ENCODE peak calls at places on chromosomes 11 and 22, in four cellular contexts. Y, K, A and L are unnamed samples.

GRCh38 chr11:31328698-31329097 is 40.8 kb downstream of the DCDC1 start:
- DNase-seq in Y (no peak), K (no peak), A (no peak), L (no peak)

GRCh38 chr11:121141051-121141450 is 40.0 kb downstream of the TECTA start:
- DNase-seq in K (no peak), A (no peak), Y (no peak), L (no peak)

GRCh38 chr11:36362902-36363301 is 66.8 kb downstream of the PRR5L start:
- DNase-seq in K (no peak), A (no peak), Y (no peak), L (no peak)

GRCh38 chr22:45329536-45329936 is 19.8 kb downstream of the FAM118A start:
- DNase-seq in K (peak), A (peak), Y (no peak), L (no peak)

GRCh38 chr11:46914363-46914762 is 4.0 kb downstream of the LRP4 start:
- DNase-seq in Y (no peak), K (peak), A (no peak), L (no peak)

GRCh38 chr11:119047205-119047604 is 9.8 kb downstream of the HYOU1 start:
- DNase-seq in Y (no peak), K (no peak), A (no peak), L (no peak)

GRCh38 chr11:31818874-31819331 is 7.8 kb upstream of the PAX6 start:
- DNase-seq in A (no peak), Y (no peak), K (no peak), L (no peak)

GRCh38 chr22:23718371-23719165 is 27.8 kb downstream of the RGL4 start:
- DNase-seq in A (no peak), Y (no peak), K (no peak), L (no peak)

GRCh38 chr11:67082071-67082791 is 25.6 kb downstream of the RHOD start:
- DNase-seq in Y (no peak), K (no peak), A (no peak), L (no peak)

GRCh38 chr11:68461284-68461861 is 821 bp downstream of the PPP6R3 start:
- DNase-seq in A (no peak), K (no peak), Y (no peak), L (no peak)

GRCh38 chr22:40407021-40407761 is 36.8 kb downstream of the SGSM3 start:
- DNase-seq in Y (no peak), A (no peak), K (no peak), L (no peak)

GRCh38 chr11:134261626-134262488 is 8.5 kb downstream of the ACAD8 start:
- DNase-seq in Y (no peak), A (no peak), K (peak), L (no peak)

GRCh38 chr11:78292109-78292803 is 103.5 kb downstream of the USP35 start:
- DNase-seq in K (no peak), A (no peak), Y (no peak), L (no peak)

GRCh38 chr11:130737866-130738431 is 178.3 kb downstream of the SNX19 start:
- DNase-seq in K (peak), A (no peak), Y (no peak), L (no peak)

GRCh38 chr11:47398011-47398410 is 10.4 kb upstream of the SLC39A13 start:
- DNase-seq in K (peak), A (no peak), Y (no peak), L (no peak)

GRCh38 chr11:46120361-46120710 is 918 bp downstream of the PHF21A start:
- DNase-seq in Y (no peak), A (no peak), K (peak), L (peak)

GRCh38 chr11:66841861-66842260 is 1.4 kb upstream of the RCE1 start:
- DNase-seq in Y (no peak), K (no peak), A (no peak), L (no peak)

GRCh38 chr11:117989351-117990102 is 3.3 kb downstream of the IL10RA start:
- DNase-seq in Y (no peak), A (no peak), K (no peak), L (no peak)

GRCh38 chr11:130427581-130428211 is 713 bp downstream of the ADAMTS8 start:
- DNase-seq in A (no peak), K (no peak), Y (no peak), L (no peak)

GRCh38 chr11:45096636-45097035 is 49.8 kb upstream of the PRDM11 start:
- DNase-seq in Y (no peak), K (no peak), A (no peak), L (no peak)

GRCh38 chr22:45124176-45124857 is 39.4 kb upstream of the NUP50 start:
- DNase-seq in A (no peak), Y (no peak), K (no peak), L (no peak)

GRCh38 chr22:42145175-42145574 is 14.6 kb upstream of the CYP2D6 start:
- DNase-seq in Y (no peak), K (no peak), A (peak), L (no peak)

GRCh38 chr11:102196816-102197215 is 86.6 kb downstream of the YAP1 start:
- DNase-seq in K (no peak), A (no peak), Y (no peak), L (no peak)

GRCh38 chr11:86091566-86091965 is 22.7 kb upstream of the PICALM start:
- DNase-seq in K (no peak), Y (no peak), A (no peak), L (no peak)

GRCh38 chr11:36945384-36945783 is 347.3 kb upstream of the RAG2 start:
- DNase-seq in Y (no peak), A (no peak), K (no peak), L (no peak)

GRCh38 chr22:40345801-40346177 is 511 bp upstream of the ADSL start:
- DNase-seq in A (no peak), K (peak), Y (no peak), L (peak)

GRCh38 chr22:39266398-39267030 is 21.7 kb upstream of the PDGFB start:
- DNase-seq in Y (peak), K (no peak), A (no peak), L (no peak)

GRCh38 chr11:65817312-65817814 is 16.4 kb upstream of the SNX32 start:
- DNase-seq in A (peak), K (no peak), Y (no peak), L (no peak)

GRCh38 chr11:9089636-9090035 is 1.8 kb downstream of the SCUBE2 start:
- DNase-seq in K (no peak), Y (no peak), A (no peak), L (no peak)

GRCh38 chr22:32603651-32604540 is 129.3 kb downstream of the FBXO7 start:
- DNase-seq in K (no peak), Y (no peak), A (peak), L (no peak)

GRCh38 chr22:36606114-36606513 is 77.1 kb upstream of the EIF3D start:
- DNase-seq in A (no peak), K (no peak), Y (no peak), L (no peak)

GRCh38 chr11:74444173-74444832 is 23.0 kb downstream of the KCNE3 start:
- DNase-seq in A (no peak), K (no peak), Y (no peak), L (no peak)

GRCh38 chr11:63670077-63670737 is 969 bp downstream of the ATL3 start:
- DNase-seq in K (no peak), Y (no peak), A (no peak), L (no peak)

GRCh38 chr11:13140028-13140870 is 131.1 kb downstream of the RASSF10 start:
- DNase-seq in K (no peak), A (no peak), Y (no peak), L (no peak)

GRCh38 chr11:58740447-58740846 is 8.7 kb upstream of the GLYAT start:
- DNase-seq in K (no peak), A (no peak), Y (no peak), L (no peak)

GRCh38 chr11:87039371-87039770 is 1.6 kb downstream of the TMEM135 start:
- DNase-seq in K (no peak), A (no peak), Y (no peak), L (no peak)

GRCh38 chr11:68412593-68413475 is 47.7 kb upstream of the PPP6R3 start:
- DNase-seq in K (no peak), Y (peak), A (no peak), L (peak)

GRCh38 chr11:12411806-12412727 is 34.7 kb downstream of the PARVA start:
- DNase-seq in K (peak), Y (no peak), A (peak), L (no peak)